ENCODE peak calls at places on chromosomes 4 and X, in six cellular contexts. Q is T-cell; A is MM.1S; K is heart right ventricle; N is stimulated activated CD8-positive, alpha-beta memory T cell treated with anti-CD3 and anti-CD28 coated beads, Interleukin-7, amount 100 ng/mL, for 1 hour; R is lung microvascular endothelial cell. V is an unnamed sample.

GRCh38 chr4:54607521-54607920 is 50.2 kb upstream of the KIT start:
- DNase-seq in A (no peak), Q (no peak), K (no peak), N (no peak), R (no peak), V (no peak)

GRCh38 chr4:123304151-123305021 is 92.2 kb upstream of the SPRY1 start:
- DNase-seq in K (peak; percentile 10), Q (no peak), N (no peak), R (no peak), A (no peak), V (no peak)

GRCh38 chrX:97790850-97791249 is 907.1 kb downstream of the RPA4 start:
- DNase-seq in R (no peak), K (no peak), A (no peak), N (no peak), Q (no peak), V (no peak)

GRCh38 chr4:159444668-159445067 is 341.8 kb downstream of the RAPGEF2 start:
- DNase-seq in A (no peak), N (no peak), R (peak; percentile 70), K (no peak), Q (no peak), V (no peak)

GRCh38 chrX:133921764-133922389 is 63.5 kb downstream of the GPC3 start:
- DNase-seq in R (peak; percentile 3), A (peak; percentile 37), Q (peak; percentile 0), N (no peak), K (peak; percentile 3), V (peak; percentile 6)

GRCh38 chr4:188812644-188813043 is 673.4 kb downstream of the TRIML1 start:
- DNase-seq in Q (no peak), A (no peak), N (no peak), K (no peak), R (no peak), V (no peak)

GRCh38 chr4:120591038-120591437 is 331.5 kb downstream of the PRDM5 start:
- DNase-seq in R (no peak), K (no peak), A (no peak), N (no peak), Q (no peak), V (no peak)

GRCh38 chr4:152164561-152164960 is 371.3 kb downstream of the FBXW7 start:
- DNase-seq in K (no peak), N (no peak), Q (no peak), R (no peak), A (no peak), V (no peak)

GRCh38 chrX:72048515-72049455 is 82.9 kb downstream of the RTL5 start:
- DNase-seq in A (no peak), N (no peak), R (no peak), K (no peak), Q (peak; percentile 4), V (peak; percentile 7)

GRCh38 chr4:65623509-65623908 is 46.8 kb downstream of the EPHA5 start:
- DNase-seq in Q (no peak), R (peak; percentile 85), A (no peak), K (no peak), N (no peak), V (no peak)

GRCh38 chrX:108271397-108271787 is 166.8 kb downstream of the COL4A6 start:
- DNase-seq in K (no peak), Q (no peak), A (no peak), N (no peak), R (no peak), V (no peak)

GRCh38 chr4:173990126-173990878 is 293.2 kb downstream of the FBXO8 start:
- DNase-seq in A (peak; percentile 45), K (peak; percentile 11), R (peak; percentile 38), N (no peak), Q (no peak), V (no peak)

GRCh38 chrX:153966841-153967535 is 4.6 kb downstream of the HCFC1 start:
- DNase-seq in A (no peak), R (no peak), Q (peak; percentile 32), N (no peak), K (no peak), V (no peak)

GRCh38 chr4:17544205-17544604 is 29.2 kb downstream of the CLRN2 start:
- DNase-seq in N (no peak), R (peak; percentile 16), Q (no peak), K (no peak), A (no peak), V (no peak)

GRCh38 chr4:791866-792630 is 33.9 kb downstream of the CPLX1 start:
- DNase-seq in Q (peak; percentile 34), K (no peak), N (no peak), A (no peak), R (no peak), V (peak; percentile 28)

GRCh38 chr4:182809417-182810102 is 107.6 kb downstream of the DCTD start:
- DNase-seq in A (no peak), N (no peak), Q (no peak), K (no peak), R (no peak), V (no peak)